ENCODE peak calls at places on chromosomes 12 and 14, in six cellular contexts. One of them, this sample, is unnamed. For H3K27me3, the result is how much of the 10 kb centered on the place peaks cover.

GRCh38 chr12:117903441-117903840 is 65.3 kb downstream of the KSR2 start:
- DNase-seq in breast epithelium: no peak
- DNase-seq in stomach: no peak
- DNase-seq in HCT116: no peak
- DNase-seq in esophagus muscularis mucosa: no peak
- DNase-seq in transverse colon: no peak
- DNase-seq in this sample: no peak

GRCh38 chr12:121775501-121775900 is 18.0 kb downstream of the RHOF start:
- DNase-seq in breast epithelium: no peak
- DNase-seq in stomach: no peak
- DNase-seq in HCT116: no peak
- DNase-seq in esophagus muscularis mucosa: no peak
- DNase-seq in transverse colon: no peak
- DNase-seq in this sample: no peak

GRCh38 chr12:104569348-104570173 is 112.8 kb downstream of the CHST11 start:
- DNase-seq in breast epithelium: no peak
- DNase-seq in stomach: peak
- DNase-seq in HCT116: no peak
- DNase-seq in esophagus muscularis mucosa: no peak
- DNase-seq in transverse colon: peak
- DNase-seq in this sample: no peak

GRCh38 chr12:25102402-25102801 is 92.6 kb downstream of the DNAI7 start:
- DNase-seq in breast epithelium: no peak
- DNase-seq in stomach: no peak
- DNase-seq in HCT116: no peak
- DNase-seq in esophagus muscularis mucosa: no peak
- DNase-seq in transverse colon: no peak
- DNase-seq in this sample: no peak

GRCh38 chr12:66132408-66132807 is 1.9 kb upstream of the LLPH start:
- DNase-seq in breast epithelium: no peak
- DNase-seq in stomach: no peak
- DNase-seq in HCT116: peak
- DNase-seq in esophagus muscularis mucosa: no peak
- DNase-seq in transverse colon: no peak
- DNase-seq in this sample: no peak

GRCh38 chr12:132748319-132748718 is 13.3 kb downstream of the ANKLE2 start:
- DNase-seq in breast epithelium: no peak
- DNase-seq in stomach: no peak
- DNase-seq in HCT116: no peak
- DNase-seq in esophagus muscularis mucosa: no peak
- DNase-seq in transverse colon: no peak
- DNase-seq in this sample: no peak

GRCh38 chr12:75724913-75725312 is 213.5 kb upstream of the KRR1 start:
- DNase-seq in breast epithelium: no peak
- DNase-seq in stomach: no peak
- DNase-seq in HCT116: peak
- DNase-seq in esophagus muscularis mucosa: no peak
- DNase-seq in transverse colon: no peak
- DNase-seq in this sample: peak

GRCh38 chr12:122356192-122356635 is 66.3 kb downstream of the CLIP1 start:
- DNase-seq in breast epithelium: no peak
- DNase-seq in stomach: peak
- DNase-seq in HCT116: peak
- DNase-seq in esophagus muscularis mucosa: no peak
- DNase-seq in transverse colon: peak
- DNase-seq in this sample: no peak

GRCh38 chr12:88300931-88301330 is 158.8 kb downstream of the TMTC3 start:
- DNase-seq in breast epithelium: no peak
- DNase-seq in stomach: no peak
- DNase-seq in HCT116: no peak
- DNase-seq in esophagus muscularis mucosa: no peak
- DNase-seq in transverse colon: no peak
- DNase-seq in this sample: no peak

GRCh38 chr12:131897875-131898274 is 3.5 kb downstream of the ULK1 start:
- DNase-seq in breast epithelium: no peak
- DNase-seq in stomach: no peak
- DNase-seq in HCT116: no peak
- DNase-seq in esophagus muscularis mucosa: no peak
- DNase-seq in transverse colon: no peak
- DNase-seq in this sample: no peak

GRCh38 chr14:68807148-68807600 is 14.3 kb upstream of the ZFP36L1 start:
- DNase-seq in breast epithelium: no peak
- DNase-seq in stomach: peak
- DNase-seq in HCT116: no peak
- DNase-seq in esophagus muscularis mucosa: peak
- DNase-seq in transverse colon: no peak
- DNase-seq in this sample: peak

GRCh38 chr12:38056701-38057689 is 259.6 kb upstream of the ALG10B start:
- DNase-seq in breast epithelium: no peak
- DNase-seq in stomach: no peak
- DNase-seq in HCT116: no peak
- DNase-seq in esophagus muscularis mucosa: no peak
- DNase-seq in transverse colon: no peak
- DNase-seq in this sample: no peak

GRCh38 chr14:50475460-50475859 is 56.9 kb downstream of the MAP4K5 start:
- DNase-seq in breast epithelium: no peak
- DNase-seq in stomach: no peak
- DNase-seq in HCT116: no peak
- DNase-seq in esophagus muscularis mucosa: no peak
- DNase-seq in transverse colon: no peak
- DNase-seq in this sample: no peak

GRCh38 chr12:97875064-97875463 is 412.5 kb downstream of the RMST start:
- DNase-seq in breast epithelium: no peak
- DNase-seq in stomach: no peak
- DNase-seq in HCT116: no peak
- DNase-seq in esophagus muscularis mucosa: no peak
- DNase-seq in transverse colon: no peak
- DNase-seq in this sample: no peak

GRCh38 chr12:43079481-43079880 is 472.5 kb downstream of the ADAMTS20 start:
- DNase-seq in breast epithelium: no peak
- DNase-seq in stomach: no peak
- DNase-seq in HCT116: no peak
- DNase-seq in esophagus muscularis mucosa: no peak
- DNase-seq in transverse colon: no peak
- DNase-seq in this sample: no peak

GRCh38 chr12:25124493-25124892 is 70.5 kb downstream of the DNAI7 start:
- DNase-seq in breast epithelium: no peak
- DNase-seq in stomach: no peak
- DNase-seq in HCT116: no peak
- DNase-seq in esophagus muscularis mucosa: no peak
- DNase-seq in transverse colon: no peak
- DNase-seq in this sample: no peak

GRCh38 chr12:103627189-103627855 is 40.2 kb downstream of the STAB2 start:
- DNase-seq in breast epithelium: no peak
- DNase-seq in stomach: no peak
- DNase-seq in HCT116: no peak
- DNase-seq in esophagus muscularis mucosa: peak
- DNase-seq in transverse colon: no peak
- DNase-seq in this sample: no peak

GRCh38 chr12:6863033-6863432 is 4.3 kb upstream of the TPI1 start:
- DNase-seq in breast epithelium: no peak
- DNase-seq in stomach: no peak
- DNase-seq in HCT116: no peak
- DNase-seq in esophagus muscularis mucosa: no peak
- DNase-seq in transverse colon: no peak
- DNase-seq in this sample: no peak

GRCh38 chr14:36227802-36228201 is 51.3 kb upstream of the PTCSC3 start:
- DNase-seq in breast epithelium: no peak
- DNase-seq in stomach: peak
- DNase-seq in HCT116: no peak
- DNase-seq in esophagus muscularis mucosa: no peak
- DNase-seq in transverse colon: peak
- DNase-seq in this sample: no peak
- H3K27me3 ChIP-seq in breast epithelium: under half
- H3K27me3 ChIP-seq in stomach: under half
- H3K27me3 ChIP-seq in HCT116: under half
- H3K27me3 ChIP-seq in esophagus muscularis mucosa: under half
- H3K27me3 ChIP-seq in transverse colon: under half
- H3K27me3 ChIP-seq in this sample: under half

DNA sequence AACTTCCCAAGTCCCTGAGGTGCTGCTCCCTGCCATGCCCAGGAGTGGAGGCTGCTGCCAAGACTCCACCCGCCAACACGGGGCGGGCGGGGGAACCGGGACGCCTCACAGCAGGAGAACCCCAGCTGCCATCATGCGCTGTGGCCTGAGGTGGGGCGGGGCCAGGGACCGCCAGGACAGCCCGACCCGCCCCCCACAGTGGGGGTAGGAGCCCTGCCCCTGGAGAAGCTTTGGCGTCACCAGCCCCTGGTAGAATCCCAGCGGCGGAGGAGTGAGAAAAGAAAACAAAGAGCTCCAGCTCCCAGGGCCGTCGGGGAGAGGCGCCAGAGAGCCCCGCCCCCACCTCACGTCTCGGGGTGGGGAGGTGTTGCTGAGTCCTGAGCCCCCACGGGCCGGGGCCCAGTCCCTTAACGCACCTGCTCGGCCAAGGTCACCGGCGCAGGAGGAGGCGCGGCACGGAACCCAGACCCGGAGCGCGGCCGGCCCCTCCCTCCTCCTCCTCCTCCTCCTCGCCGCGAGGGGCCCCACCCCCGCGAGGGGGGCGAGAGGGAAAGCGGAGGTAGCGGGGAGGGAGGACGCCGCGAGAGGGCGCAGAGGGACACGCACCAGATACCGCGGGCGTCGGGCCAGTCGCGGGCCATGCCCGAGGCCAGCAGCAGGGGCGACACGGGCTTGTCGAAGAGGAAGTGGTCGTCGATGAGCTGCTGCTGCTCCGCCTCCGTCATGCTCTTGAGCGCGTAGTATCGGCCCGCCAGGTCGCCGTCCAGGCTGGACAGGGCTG is 1.8 kb downstream of the CKB start:
- DNase-seq in breast epithelium: peak
- DNase-seq in stomach: peak
- DNase-seq in HCT116: peak
- DNase-seq in esophagus muscularis mucosa: no peak
- DNase-seq in transverse colon: peak
- DNase-seq in this sample: peak
- TF ChIP-seq POLR2AphosphoS5 in breast epithelium: peak
- TF ChIP-seq POLR2AphosphoS5 in stomach: peak
- TF ChIP-seq POLR2AphosphoS5 in HCT116: peak
- TF ChIP-seq POLR2AphosphoS5 in esophagus muscularis mucosa: peak
- TF ChIP-seq POLR2AphosphoS5 in transverse colon: peak
- TF ChIP-seq POLR2AphosphoS5 in this sample: peak

GRCh38 chr12:32897688-32898573 is 1.4 kb upstream of the PKP2 start:
- DNase-seq in breast epithelium: no peak
- DNase-seq in stomach: no peak
- DNase-seq in HCT116: no peak
- DNase-seq in esophagus muscularis mucosa: no peak
- DNase-seq in transverse colon: no peak
- DNase-seq in this sample: no peak

GRCh38 chr12:32897276-32897615 is 669 bp upstream of the PKP2 start:
- DNase-seq in breast epithelium: no peak
- DNase-seq in stomach: no peak
- DNase-seq in HCT116: no peak
- DNase-seq in esophagus muscularis mucosa: no peak
- DNase-seq in transverse colon: no peak
- DNase-seq in this sample: no peak

GRCh38 chr12:32896438-32897275 is at the start of gene PKP2:
- DNase-seq in breast epithelium: peak
- DNase-seq in stomach: peak
- DNase-seq in HCT116: peak
- DNase-seq in esophagus muscularis mucosa: no peak
- DNase-seq in transverse colon: peak
- DNase-seq in this sample: no peak

GRCh38 chr12:32894566-32894965 is 2.0 kb downstream of the PKP2 start:
- DNase-seq in breast epithelium: no peak
- DNase-seq in stomach: no peak
- DNase-seq in HCT116: no peak
- DNase-seq in esophagus muscularis mucosa: no peak
- DNase-seq in transverse colon: no peak
- DNase-seq in this sample: no peak

DNA sequence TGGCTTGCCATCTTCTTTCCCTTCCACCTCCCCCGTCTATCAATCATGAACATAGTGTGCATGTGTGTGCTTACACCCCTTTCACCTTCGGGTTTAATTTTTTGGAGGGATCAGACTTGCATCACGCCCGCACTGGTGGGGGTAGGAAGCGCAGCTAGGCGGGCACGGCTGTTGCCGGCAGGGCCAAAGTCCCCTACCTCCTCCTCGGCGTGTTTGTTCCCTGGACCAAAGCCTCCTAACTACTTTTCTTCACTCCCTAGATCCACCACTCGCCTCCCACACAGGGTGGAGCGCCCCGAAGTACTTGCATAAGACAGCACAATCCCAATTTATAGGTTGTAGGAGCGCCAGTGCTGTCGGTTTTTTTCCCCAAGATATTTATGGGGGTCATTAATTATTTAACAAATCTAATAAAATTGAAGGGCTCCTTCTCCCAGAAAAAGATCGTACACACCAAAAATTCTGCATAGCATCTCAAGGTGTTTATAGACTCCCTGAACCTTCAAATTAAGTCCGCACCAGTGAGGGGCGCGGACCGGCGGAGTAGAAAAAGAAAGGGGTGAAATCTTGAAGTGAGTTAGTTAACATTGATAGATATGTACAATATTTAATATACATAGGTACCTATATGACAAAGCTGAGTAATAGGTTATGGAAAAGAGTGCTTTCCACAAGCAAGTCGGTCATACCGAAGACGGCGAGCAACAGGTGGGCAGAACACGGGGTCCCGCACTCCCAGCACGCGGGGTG is 714 bp downstream of the PKP2 start:
- DNase-seq in breast epithelium: no peak
- DNase-seq in stomach: peak
- DNase-seq in HCT116: no peak
- DNase-seq in esophagus muscularis mucosa: no peak
- DNase-seq in transverse colon: peak
- DNase-seq in this sample: no peak
- TF ChIP-seq POLR2A in breast epithelium: no peak
- TF ChIP-seq POLR2A in stomach: no peak
- TF ChIP-seq POLR2A in HCT116: no peak
- TF ChIP-seq POLR2A in esophagus muscularis mucosa: no peak
- TF ChIP-seq POLR2A in transverse colon: peak
- TF ChIP-seq POLR2A in this sample: no peak

DNA sequence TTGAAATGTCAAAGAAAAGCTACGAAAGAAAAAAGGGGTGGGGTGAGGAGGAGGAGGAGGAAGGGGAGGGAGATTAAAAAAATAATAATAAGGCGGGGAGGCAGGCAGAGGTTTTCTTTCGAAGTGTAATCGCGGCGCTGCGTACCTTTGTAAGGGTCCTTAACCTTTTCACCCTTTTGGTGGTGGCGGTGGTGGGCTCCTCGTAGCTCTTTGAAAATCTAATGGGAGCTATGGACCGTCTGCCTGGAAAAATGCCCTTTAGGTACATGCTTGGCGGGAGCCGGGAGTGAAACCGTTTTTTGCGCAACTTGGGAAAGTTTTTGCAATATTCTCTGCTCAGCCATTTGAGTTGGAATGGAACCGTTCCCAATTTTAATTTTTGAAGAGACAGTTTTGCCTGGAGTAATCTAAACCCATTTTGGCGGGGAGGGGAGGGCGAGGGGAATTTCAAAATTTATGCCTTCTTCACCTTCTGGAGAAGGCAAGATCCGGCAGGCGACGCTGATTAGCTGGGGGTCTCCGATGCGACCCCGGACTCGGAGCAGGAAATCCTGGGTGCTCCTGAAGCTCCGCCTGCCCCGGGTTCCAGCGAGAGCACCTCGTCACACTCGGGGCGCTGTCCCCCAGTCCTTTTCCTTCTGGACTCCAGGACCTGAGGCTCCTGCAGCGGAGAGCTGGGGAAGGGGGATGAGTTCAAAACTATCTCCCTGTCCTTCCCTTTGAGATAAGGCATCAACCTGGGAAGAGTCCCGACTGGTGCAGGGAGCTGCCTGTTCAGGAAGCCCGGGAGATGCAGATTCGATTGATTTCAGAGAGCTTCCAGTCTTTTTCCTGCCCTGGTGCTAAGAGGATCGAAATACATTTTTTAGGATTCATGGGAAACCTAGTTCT is 74.6 kb upstream of the TBX5 start:
- DNase-seq in breast epithelium: no peak
- DNase-seq in stomach: no peak
- DNase-seq in HCT116: no peak
- DNase-seq in esophagus muscularis mucosa: no peak
- DNase-seq in transverse colon: no peak
- DNase-seq in this sample: no peak
- H3K27me3 ChIP-seq in breast epithelium: half or more
- H3K27me3 ChIP-seq in stomach: under half
- H3K27me3 ChIP-seq in HCT116: half or more
- H3K27me3 ChIP-seq in esophagus muscularis mucosa: under half
- H3K27me3 ChIP-seq in transverse colon: half or more
- H3K27me3 ChIP-seq in this sample: under half